ENCODE peak calls at places on chromosomes 12 and 14, in eight cellular contexts. R, W, T, B, S, A, Q and K are unnamed samples.

GRCh38 chr12:130827432-130827831 is 11.6 kb downstream of the STX2 start:
- DNase-seq in R (no peak), W (no peak), T (no peak), B (no peak), S (no peak), A (no peak), Q (no peak), K (no peak)

GRCh38 chr12:30794591-30795409 is 40.0 kb upstream of the CAPRIN2 start:
- DNase-seq in R (no peak), W (peak), T (no peak), B (peak), S (no peak), A (no peak), Q (no peak), K (peak)

GRCh38 chr12:42557586-42558172 is 31.9 kb downstream of the PRICKLE1 start:
- DNase-seq in R (no peak), W (no peak), T (no peak), B (no peak), S (no peak), A (no peak), Q (no peak), K (no peak)

GRCh38 chr12:100434177-100434576 is 39.5 kb upstream of the NR1H4 start:
- DNase-seq in R (no peak), W (no peak), T (no peak), B (no peak), S (no peak), A (no peak), Q (no peak), K (no peak)

GRCh38 chr12:53696285-53696654 is 20.4 kb upstream of the ATP5MC2 start:
- DNase-seq in R (peak), W (peak), T (no peak), B (peak), S (no peak), A (no peak), Q (no peak), K (peak)

GRCh38 chr12:93151079-93151759 is 222.1 kb upstream of the EEA1 start:
- DNase-seq in R (no peak), W (no peak), T (no peak), B (no peak), S (no peak), A (no peak), Q (no peak), K (no peak)

GRCh38 chr12:4849024-4849594 is 60.6 kb upstream of the KCNA1 start:
- DNase-seq in R (no peak), W (peak), T (no peak), B (no peak), S (no peak), A (no peak), Q (no peak), K (no peak)

GRCh38 chr12:130581782-130582181 is 134.3 kb downstream of the RIMBP2 start:
- DNase-seq in R (no peak), W (no peak), T (no peak), B (no peak), S (no peak), A (no peak), Q (no peak), K (no peak)

GRCh38 chr14:101035466-101036225 is 132.1 kb upstream of the RTL1 start:
- DNase-seq in R (no peak), W (no peak), T (no peak), B (no peak), S (no peak), A (peak), Q (no peak), K (peak)

GRCh38 chr14:30874999-30875787 is 834 bp downstream of the COCH start:
- DNase-seq in R (peak), W (no peak), T (peak), B (no peak), S (no peak), A (no peak), Q (no peak), K (no peak)

GRCh38 chr12:123767613-123768012 is 5.5 kb downstream of the DNAH10 start:
- DNase-seq in R (no peak), W (no peak), T (peak), B (no peak), S (no peak), A (no peak), Q (no peak), K (no peak)

GRCh38 chr12:14810953-14811483 is 3.0 kb downstream of the SMCO3 start:
- DNase-seq in R (no peak), W (no peak), T (no peak), B (no peak), S (no peak), A (no peak), Q (no peak), K (no peak)

GRCh38 chr12:102917026-102917787 is at the start of gene PAH:
- DNase-seq in R (peak), W (no peak), T (peak), B (no peak), S (no peak), A (peak), Q (no peak), K (no peak)

GRCh38 chr12:130715150-130715995 is 726 bp downstream of the RIMBP2 start:
- DNase-seq in R (peak), W (no peak), T (no peak), B (no peak), S (no peak), A (no peak), Q (no peak), K (no peak)

GRCh38 chr12:67650127-67650495 is 1.6 kb downstream of the DYRK2 start:
- DNase-seq in R (no peak), W (no peak), T (no peak), B (no peak), S (no peak), A (no peak), Q (no peak), K (no peak)

GRCh38 chr12:130961921-130962326 is 8.2 kb downstream of the ADGRD1 start:
- DNase-seq in R (no peak), W (no peak), T (no peak), B (no peak), S (no peak), A (no peak), Q (no peak), K (no peak)

GRCh38 chr14:85853996-85854526 is 324.1 kb downstream of the FLRT2 start:
- DNase-seq in R (no peak), W (no peak), T (no peak), B (no peak), S (no peak), A (no peak), Q (peak), K (no peak)

GRCh38 chr14:102157346-102157745 is 17.6 kb downstream of the WDR20 start:
- DNase-seq in R (no peak), W (no peak), T (no peak), B (no peak), S (no peak), A (no peak), Q (no peak), K (no peak)

GRCh38 chr14:25111061-25111601 is 61.2 kb upstream of the STXBP6 start:
- DNase-seq in R (no peak), W (peak), T (no peak), B (peak), S (no peak), A (no peak), Q (peak), K (no peak)

GRCh38 chr14:89634037-89634436 is 217.0 kb upstream of the FOXN3 start:
- DNase-seq in R (no peak), W (no peak), T (no peak), B (no peak), S (no peak), A (no peak), Q (no peak), K (no peak)

GRCh38 chr12:41967668-41968649 is 176.7 kb downstream of the GXYLT1 start:
- DNase-seq in R (peak), W (no peak), T (no peak), B (no peak), S (no peak), A (no peak), Q (no peak), K (no peak)

GRCh38 chr14:69660344-69661193 is 49.2 kb downstream of the SUSD6 start:
- DNase-seq in R (no peak), W (no peak), T (no peak), B (no peak), S (no peak), A (no peak), Q (no peak), K (no peak)

GRCh38 chr12:54404061-54405004 is 14.7 kb downstream of the ITGA5 start:
- DNase-seq in R (peak), W (peak), T (no peak), B (no peak), S (peak), A (no peak), Q (no peak), K (no peak)

GRCh38 chr14:91375748-91376452 is 41.7 kb downstream of the CCDC88C start:
- DNase-seq in R (no peak), W (no peak), T (no peak), B (no peak), S (no peak), A (no peak), Q (no peak), K (no peak)

GRCh38 chr12:109981311-109981710 is 14.9 kb downstream of the GIT2 start:
- DNase-seq in R (no peak), W (no peak), T (no peak), B (no peak), S (no peak), A (no peak), Q (no peak), K (no peak)

GRCh38 chr12:48128800-48129199 is 9.6 kb downstream of the PFKM start:
- DNase-seq in R (no peak), W (no peak), T (no peak), B (no peak), S (no peak), A (no peak), Q (no peak), K (no peak)

GRCh38 chr12:32918890-32919791 is 22.6 kb upstream of the PKP2 start:
- DNase-seq in R (peak), W (peak), T (no peak), B (peak), S (no peak), A (no peak), Q (no peak), K (no peak)

GRCh38 chr14:84217066-84217465 is 1312.9 kb upstream of the FLRT2 start:
- DNase-seq in R (no peak), W (no peak), T (no peak), B (no peak), S (no peak), A (no peak), Q (no peak), K (no peak)

GRCh38 chr14:71371711-71372396 is 464.6 kb downstream of the PCNX1 start:
- DNase-seq in R (no peak), W (peak), T (no peak), B (no peak), S (no peak), A (no peak), Q (no peak), K (no peak)

GRCh38 chr12:754871-755562 is 2.6 kb downstream of the WNK1 start:
- DNase-seq in R (peak), W (peak), T (no peak), B (no peak), S (no peak), A (no peak), Q (no peak), K (no peak)

GRCh38 chr12:112167031-112167461 is 41.7 kb downstream of the TRAFD1 start:
- DNase-seq in R (no peak), W (no peak), T (no peak), B (no peak), S (no peak), A (no peak), Q (no peak), K (no peak)

GRCh38 chr14:68255697-68256178 is 436.2 kb downstream of the RAD51B start:
- DNase-seq in R (no peak), W (no peak), T (no peak), B (no peak), S (no peak), A (no peak), Q (peak), K (no peak)

GRCh38 chr12:22283006-22283506 is 51.5 kb downstream of the ST8SIA1 start:
- DNase-seq in R (no peak), W (no peak), T (no peak), B (peak), S (no peak), A (no peak), Q (peak), K (no peak)